ENCODE peak calls at places on chromosomes 13 and 19, in eight cellular contexts. P is left ventricle myocardium inferior, N is AG04450, E is psoas muscle, J is body of pancreas, G is right atrium auricular region, K is prostate gland, T is heart left ventricle. F is an unnamed sample.

GRCh38 chr13:28753208-28753892 is 34.6 kb upstream of the SLC46A3 start:
- DNase-seq in J (peak; percentile 54), N (peak; percentile 72), G (peak; percentile 75), P (peak; percentile 21), T (peak; percentile 61), E (no peak), K (peak; percentile 17), F (no peak)

GRCh38 chr13:64782459-64782858 is 2447.7 kb downstream of the PCDH9 start:
- DNase-seq in T (no peak), N (no peak), K (no peak), J (no peak), G (no peak), P (no peak), E (no peak), F (no peak)

GRCh38 chr19:41416194-41416674 is 10.9 kb downstream of the B3GNT8 start:
- DNase-seq in G (no peak), E (no peak), K (no peak), N (no peak), P (no peak), T (peak; percentile 42), J (no peak), F (no peak)

GRCh38 chr13:112249644-112250610 is 126.2 kb upstream of the SPACA7 start:
- DNase-seq in K (no peak), E (no peak), T (no peak), P (no peak), G (peak; percentile 50), N (no peak), J (no peak), F (peak; percentile 9)

GRCh38 chr13:33228645-33229445 is 56.7 kb downstream of the STARD13 start:
- DNase-seq in J (no peak), K (no peak), E (no peak), N (no peak), P (no peak), G (no peak), T (no peak), F (no peak)

GRCh38 chr13:26628706-26629105 is 71.2 kb downstream of the WASF3 start:
- DNase-seq in P (no peak), G (no peak), N (no peak), T (no peak), E (no peak), K (no peak), J (no peak), F (peak; percentile 89)

GRCh38 chr13:60369242-60369641 is 27.8 kb upstream of the TDRD3 start:
- DNase-seq in E (no peak), N (no peak), J (no peak), K (no peak), P (no peak), G (no peak), T (no peak), F (no peak)

GRCh38 chr13:36850790-36851438 is 31.9 kb downstream of the RFXAP start:
- DNase-seq in T (no peak), P (no peak), G (no peak), E (no peak), N (no peak), K (no peak), J (no peak), F (peak; percentile 48)

GRCh38 chr13:36685912-36686311 is 12.1 kb downstream of the SERTM1 start:
- DNase-seq in G (no peak), E (no peak), P (no peak), K (no peak), J (no peak), T (no peak), N (no peak), F (no peak)

GRCh38 chr13:101343128-101343787 is 73.0 kb downstream of the NALCN start:
- DNase-seq in T (no peak), E (no peak), J (no peak), N (no peak), K (no peak), P (no peak), G (no peak), F (no peak)

GRCh38 chr19:56367829-56368711 is 25.3 kb downstream of the ZNF582 start:
- DNase-seq in K (peak; percentile 85), G (peak; percentile 94), J (peak; percentile 93), T (peak; percentile 97), P (peak; percentile 94), E (peak; percentile 96), N (peak; percentile 76), F (peak; percentile 98)

GRCh38 chr19:4556574-4557185 is 2.8 kb downstream of the SEMA6B start:
- DNase-seq in P (no peak), E (peak; percentile 77), N (no peak), G (no peak), K (no peak), J (no peak), T (peak; percentile 73), F (peak; percentile 52)

GRCh38 chr13:31767175-31767900 is 28.0 kb downstream of the RXFP2 start:
- DNase-seq in T (no peak), G (no peak), K (no peak), E (no peak), J (no peak), N (peak; percentile 48), P (no peak), F (no peak)

DNA sequence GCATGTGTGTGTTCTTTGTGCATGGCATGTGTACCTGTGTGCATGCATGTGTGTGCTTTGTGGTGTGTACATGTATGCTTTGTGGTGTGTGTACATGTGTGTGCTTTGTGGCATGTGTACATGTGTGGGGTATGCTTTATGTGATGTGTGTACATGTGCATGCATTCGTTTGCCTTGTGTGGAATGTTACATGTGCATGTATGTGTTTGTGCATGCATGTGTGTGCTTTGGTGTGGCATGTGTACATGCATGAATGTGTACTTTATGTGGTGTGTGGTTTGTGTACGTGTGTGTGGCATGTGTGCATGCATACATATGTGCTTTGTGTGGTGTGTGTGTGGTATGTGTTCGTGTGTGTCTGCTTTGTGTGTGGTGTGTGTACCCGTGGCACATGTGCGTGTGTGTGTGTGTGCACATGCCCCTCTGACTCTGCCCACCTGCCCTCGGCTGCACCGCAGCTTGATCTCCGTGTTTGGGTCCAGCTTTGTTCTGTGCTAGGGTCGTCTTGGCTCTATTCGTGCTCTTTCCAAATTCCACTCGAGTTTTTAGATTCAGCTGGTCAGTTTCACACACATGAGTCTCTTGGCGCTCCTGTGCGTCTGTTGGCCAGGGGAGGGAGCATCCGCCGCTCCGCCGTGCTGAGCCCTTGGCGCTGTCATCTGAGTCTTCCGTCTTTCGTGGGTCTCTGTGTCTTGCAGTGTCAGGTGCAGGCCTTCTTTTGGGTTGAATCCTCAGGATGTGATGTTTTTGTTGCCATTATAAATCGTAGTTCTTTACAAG is 46.5 kb upstream of the TFDP1 start:
- DNase-seq in P (no peak), G (no peak), E (no peak), J (no peak), K (no peak), N (no peak), T (no peak), F (peak; percentile 4)
- H3K27ac ChIP-seq in P (no peak overlapping the region), G (no peak overlapping the region), E (no peak overlapping the region), J (no peak overlapping the region), K (no peak overlapping the region), N (no peak overlapping the region), T (no peak overlapping the region), F (no peak overlapping the region)

GRCh38 chr13:49421391-49421790 is 22.5 kb downstream of the CAB39L start:
- DNase-seq in G (no peak), P (no peak), T (no peak), E (no peak), N (no peak), K (no peak), J (peak; percentile 23), F (peak; percentile 39)
- TF ChIP-seq CTCF in G (no peak), P (no peak), T (no peak), E (no peak), N (peak; percentile 5), K (no peak), J (no peak), F (peak; percentile 55)

DNA sequence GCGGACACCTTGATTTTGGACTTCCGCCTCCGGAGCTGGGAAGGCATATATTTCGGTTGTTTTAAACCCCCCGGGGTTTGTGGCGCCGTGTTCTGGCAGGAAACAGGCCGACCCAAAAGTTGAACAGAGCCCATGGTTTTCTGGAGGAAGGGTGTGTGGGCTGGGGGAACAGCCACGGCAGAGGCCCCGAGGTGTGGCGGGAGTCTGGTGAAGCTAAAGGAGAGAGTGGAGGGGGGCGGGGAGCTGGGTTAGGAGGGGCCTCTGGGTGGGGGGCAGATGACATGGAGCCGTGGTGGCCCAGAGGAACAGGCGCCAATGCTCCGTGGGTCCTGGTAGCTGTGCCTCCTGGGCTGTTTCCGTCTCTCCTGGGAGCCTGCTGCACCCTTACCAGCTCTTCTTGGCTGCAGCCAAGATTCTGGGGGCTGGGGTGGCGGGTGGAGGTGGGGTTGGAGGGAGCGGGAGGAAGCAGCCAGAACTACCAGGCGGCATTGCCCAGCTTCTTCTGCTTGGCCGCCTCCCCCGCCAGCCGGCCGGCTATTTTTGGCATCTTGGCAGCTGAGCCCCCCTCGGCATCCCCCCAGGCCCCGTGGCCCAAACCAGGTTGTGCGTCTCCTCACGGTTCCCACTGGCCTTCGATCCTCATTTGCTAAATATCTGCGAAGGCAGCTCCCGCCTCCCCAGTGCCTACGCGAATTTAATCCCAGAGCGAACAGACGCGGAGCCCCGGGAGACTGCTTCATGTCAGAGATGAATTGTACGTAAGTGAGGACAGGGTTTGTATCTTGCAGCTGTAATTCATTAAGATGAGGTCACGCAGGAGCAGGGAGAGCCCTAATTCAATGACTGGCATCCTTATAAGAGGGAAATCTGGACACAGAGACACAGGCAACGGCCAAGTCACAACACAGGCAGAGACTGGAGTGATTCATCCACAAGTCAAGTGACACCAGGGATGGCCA is 12.7 kb upstream of the PEAK3 start:
- DNase-seq in T (no peak), J (no peak), N (no peak), G (no peak), E (no peak), P (no peak), K (no peak), F (peak; percentile 55)
- H3K4me3 ChIP-seq in T (peak overlapping the region; percentile 9), J (no peak overlapping the region), N (peak overlapping the region; percentile 4), G (no peak overlapping the region), E (peak overlapping the region; percentile 45), P (peak overlapping the region; percentile 49), K (no peak overlapping the region), F (no peak overlapping the region)

GRCh38 chr13:50733392-50733791 is 110.1 kb downstream of the DLEU7 start:
- DNase-seq in N (no peak), E (no peak), T (no peak), G (no peak), K (no peak), J (no peak), P (no peak), F (no peak)

GRCh38 chr13:50731400-50731799 is 112.1 kb downstream of the DLEU7 start:
- DNase-seq in G (no peak), E (no peak), T (no peak), J (no peak), N (no peak), P (no peak), K (peak; percentile 19), F (no peak)

GRCh38 chr13:50730496-50731171 is 112.9 kb downstream of the DLEU7 start:
- DNase-seq in P (no peak), G (no peak), T (no peak), N (no peak), J (no peak), E (no peak), K (no peak), F (no peak)

GRCh38 chr13:50732712-50733111 is 110.8 kb downstream of the DLEU7 start:
- DNase-seq in T (no peak), P (no peak), K (no peak), G (no peak), E (no peak), J (no peak), N (no peak), F (no peak)

DNA sequence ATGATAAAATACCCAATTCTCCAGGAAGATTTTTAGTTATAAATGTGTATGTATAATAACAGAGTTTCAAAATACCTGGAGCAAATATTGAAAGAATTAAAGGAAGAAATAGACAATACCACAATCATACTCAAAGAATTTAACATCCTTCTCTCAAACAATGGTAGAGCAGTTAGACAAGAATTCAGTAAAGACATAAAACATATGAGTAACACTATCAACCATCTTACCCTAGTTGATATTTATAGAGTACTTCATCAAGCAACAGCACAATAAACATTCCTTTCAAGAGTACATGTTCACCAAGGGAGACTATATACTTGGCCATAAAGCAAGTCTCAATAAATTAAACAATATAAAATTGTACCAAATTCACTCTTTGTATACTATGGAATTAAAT is 108.4 kb downstream of the DLEU7 start:
- DNase-seq in T (no peak), E (no peak), P (no peak), N (no peak), J (no peak), G (no peak), K (no peak), F (no peak)
- H3K27ac ChIP-seq in T (no peak overlapping the region), E (no peak overlapping the region), P (no peak overlapping the region), N (no peak overlapping the region), J (no peak overlapping the region), G (no peak overlapping the region), K (no peak overlapping the region), F (no peak overlapping the region)

F was measured in WERI-Rb-1.